ENCODE peak calls at places on chromosomes 6 and 20, in eight cellular contexts. I is SJSA1, J is fibroblast of lung, D is cardiac muscle cell, Z is tibial artery, K is IMR-90, H is upper lobe of right lung, U is pancreas. V is an unnamed sample. For H3K9me3 and H3K36me3, the result is how much of the 10 kb centered on the place peaks cover.

GRCh38 chr6:39823187-39823815 is 31.1 kb downstream of the DAAM2 start:
- DNase-seq in I (no peak), J (no peak), D (peak), Z (peak), K (no peak), H (no peak), U (no peak), V (peak)

GRCh38 chr20:63941282-63942060 is 14.7 kb downstream of the UCKL1 start:
- DNase-seq in I (no peak), J (no peak), D (peak), Z (peak), K (no peak), H (peak), U (no peak), V (peak)

GRCh38 chr6:107077710-107078109 is 37.6 kb downstream of the BEND3 start:
- DNase-seq in I (peak), J (no peak), D (no peak), Z (no peak), K (no peak), H (no peak), U (no peak), V (no peak)

GRCh38 chr6:151335930-151336329 is 55.4 kb downstream of the ZBTB2 start:
- DNase-seq in I (no peak), J (no peak), D (no peak), Z (no peak), K (no peak), H (no peak), U (no peak), V (no peak)

GRCh38 chr6:166032366-166033171 is 135.1 kb downstream of the TBXT start:
- DNase-seq in I (peak), J (peak), D (peak), Z (no peak), K (peak), H (no peak), U (peak), V (peak)

GRCh38 chr6:30219244-30219643 is 6.0 kb upstream of the TRIM26 start:
- DNase-seq in I (peak), J (peak), D (peak), Z (peak), K (peak), H (no peak), U (peak), V (no peak)

GRCh38 chr6:158399040-158399700 is 86.9 kb downstream of the TULP4 start:
- DNase-seq in I (no peak), J (no peak), D (no peak), Z (no peak), K (no peak), H (no peak), U (no peak), V (no peak)

GRCh38 chr6:34021839-34022190 is 124.1 kb downstream of the GRM4 start:
- DNase-seq in I (peak), J (no peak), D (no peak), Z (no peak), K (no peak), H (no peak), U (no peak), V (no peak)

GRCh38 chr6:139147628-139148027 is 12.7 kb downstream of the HECA start:
- DNase-seq in I (no peak), J (no peak), D (no peak), Z (no peak), K (no peak), H (no peak), U (no peak), V (no peak)

GRCh38 chr6:53741417-53741816 is 53.4 kb upstream of the LRRC1 start:
- DNase-seq in I (no peak), J (no peak), D (peak), Z (no peak), K (no peak), H (no peak), U (no peak), V (no peak)

GRCh38 chr6:128336436-128337095 is 183.8 kb downstream of the PTPRK start:
- DNase-seq in I (no peak), J (no peak), D (no peak), Z (no peak), K (peak), H (no peak), U (no peak), V (no peak)

GRCh38 chr20:44035924-44036323 is 121.3 kb downstream of the TOX2 start:
- DNase-seq in I (no peak), J (no peak), D (no peak), Z (no peak), K (no peak), H (peak), U (no peak), V (no peak)

GRCh38 chr6:21922086-21922485 is 328.5 kb downstream of the SOX4 start:
- DNase-seq in I (peak), J (peak), D (no peak), Z (no peak), K (peak), H (no peak), U (no peak), V (no peak)

GRCh38 chr6:36633915-36634314 is 39.8 kb downstream of the SRSF3 start:
- DNase-seq in I (peak), J (peak), D (peak), Z (peak), K (peak), H (peak), U (peak), V (no peak)

GRCh38 chr6:75421316-75422023 is 72.1 kb downstream of the FILIP1 start:
- DNase-seq in I (no peak), J (no peak), D (no peak), Z (no peak), K (peak), H (no peak), U (no peak), V (no peak)

GRCh38 chr6:10586302-10586701 is 65.2 kb downstream of the GCNT2 start:
- DNase-seq in I (no peak), J (peak), D (no peak), Z (no peak), K (no peak), H (no peak), U (no peak), V (no peak)

GRCh38 chr20:37994512-37994911 is 38.7 kb downstream of the TTI1 start:
- DNase-seq in I (peak), J (peak), D (peak), Z (no peak), K (peak), H (peak), U (no peak), V (peak)

GRCh38 chr6:102327697-102328227 is 934.3 kb downstream of the GRIK2 start:
- DNase-seq in I (no peak), J (no peak), D (no peak), Z (no peak), K (no peak), H (peak), U (no peak), V (no peak)

GRCh38 chr20:62795023-62795761 is 1.1 kb upstream of the MRGBP start:
- DNase-seq in I (peak), J (peak), D (peak), Z (peak), K (peak), H (peak), U (peak), V (peak)

GRCh38 chr6:37516920-37517405 is 17.3 kb upstream of the CCDC167 start:
- DNase-seq in I (no peak), J (no peak), D (no peak), Z (no peak), K (no peak), H (no peak), U (no peak), V (no peak)

GRCh38 chr20:62977613-62978558 is 25.4 kb downstream of the SLC17A9 start:
- DNase-seq in I (no peak), J (no peak), D (no peak), Z (no peak), K (no peak), H (no peak), U (no peak), V (no peak)

GRCh38 chr6:34393191-34393967 is 910 bp upstream of the NUDT3 start:
- DNase-seq in I (no peak), J (no peak), D (no peak), Z (no peak), K (no peak), H (no peak), U (no peak), V (no peak)

GRCh38 chr6:14037402-14038277 is 79.9 kb upstream of the CD83 start:
- DNase-seq in I (peak), J (peak), D (peak), Z (no peak), K (peak), H (no peak), U (no peak), V (no peak)

GRCh38 chr6:44010411-44011349 is 116.6 kb downstream of the MRPL14 start:
- DNase-seq in I (peak), J (peak), D (peak), Z (peak), K (peak), H (peak), U (no peak), V (peak)

GRCh38 chr6:127824061-127824460 is 76.8 kb downstream of the THEMIS start:
- DNase-seq in I (no peak), J (no peak), D (no peak), Z (no peak), K (peak), H (no peak), U (no peak), V (no peak)

GRCh38 chr20:51529758-51530157 is 12.8 kb downstream of the NFATC2 start:
- DNase-seq in I (peak), J (no peak), D (no peak), Z (no peak), K (peak), H (no peak), U (no peak), V (no peak)

GRCh38 chr6:142313284-142313683 is 11.5 kb downstream of the ADGRG6 start:
- DNase-seq in I (no peak), J (peak), D (peak), Z (no peak), K (peak), H (no peak), U (no peak), V (no peak)

GRCh38 chr6:131197716-131198115 is 62.4 kb downstream of the AKAP7 start:
- DNase-seq in I (no peak), J (no peak), D (no peak), Z (no peak), K (no peak), H (no peak), U (no peak), V (no peak)

DNA sequence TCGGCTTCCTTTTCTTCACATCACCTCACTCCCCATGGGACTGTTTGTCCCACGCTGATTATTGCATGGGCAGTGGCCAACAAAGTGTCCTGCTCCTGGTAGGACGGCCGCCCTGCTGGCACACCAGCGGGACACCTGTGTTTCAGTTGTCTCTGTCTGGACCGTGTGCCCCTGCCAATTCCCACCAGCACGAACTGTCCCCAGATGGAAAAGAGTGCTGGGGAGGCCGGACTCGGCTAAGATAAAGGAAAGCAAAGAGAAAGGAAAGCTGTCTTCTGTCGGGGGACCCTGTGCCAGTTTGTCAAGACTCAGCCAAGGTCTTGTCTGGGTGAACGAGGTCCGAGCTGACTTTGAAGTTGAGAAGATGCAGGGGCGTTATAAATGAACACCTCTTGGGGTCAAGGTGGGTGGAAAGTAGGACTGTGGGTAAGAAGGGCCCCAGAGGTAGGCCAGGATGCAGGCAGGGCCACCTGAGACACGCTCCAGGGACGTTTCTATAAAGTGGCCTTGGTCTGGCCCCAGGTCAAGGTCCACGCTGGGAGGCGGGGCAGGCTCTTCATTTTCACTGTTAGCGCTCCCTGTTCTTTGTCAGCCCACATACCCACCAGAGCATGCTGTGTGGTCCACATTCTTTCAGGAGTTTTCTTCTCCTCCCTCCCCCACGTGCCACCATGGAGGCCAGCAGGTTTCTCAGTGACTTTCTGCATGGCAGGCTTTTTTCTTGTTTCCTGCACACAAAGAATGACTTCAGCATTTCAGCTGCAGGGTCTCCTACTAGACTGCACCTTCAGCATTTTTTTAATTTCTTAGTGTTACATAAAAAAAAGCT is 57.2 kb downstream of the FAM50B start:
- DNase-seq in I (peak), J (no peak), D (no peak), Z (no peak), K (no peak), H (no peak), U (peak), V (peak)
- H3K9me3 ChIP-seq in I (under half), J (under half), D (under half), Z (under half), K (under half), H (under half), U (under half), V (under half)

GRCh38 chr6:154384196-154384595 is 27.6 kb upstream of the IPCEF1 start:
- DNase-seq in I (no peak), J (no peak), D (no peak), Z (no peak), K (no peak), H (no peak), U (no peak), V (no peak)

GRCh38 chr6:154383273-154383672 is 26.7 kb upstream of the IPCEF1 start:
- DNase-seq in I (no peak), J (no peak), D (no peak), Z (no peak), K (no peak), H (no peak), U (no peak), V (no peak)

GRCh38 chr6:154382707-154383106 is 26.1 kb upstream of the IPCEF1 start:
- DNase-seq in I (no peak), J (peak), D (no peak), Z (no peak), K (no peak), H (no peak), U (no peak), V (no peak)

GRCh38 chr6:154390034-154390433 is 33.4 kb upstream of the IPCEF1 start:
- DNase-seq in I (no peak), J (no peak), D (no peak), Z (no peak), K (no peak), H (no peak), U (no peak), V (no peak)

GRCh38 chr6:154386848-154387717 is 30.5 kb upstream of the IPCEF1 start:
- DNase-seq in I (peak), J (peak), D (peak), Z (no peak), K (peak), H (no peak), U (no peak), V (no peak)
- H3K36me3 ChIP-seq in I (under half), J (under half), D (under half), Z (under half), K (under half), H (under half), U (under half), V (under half)

DNA sequence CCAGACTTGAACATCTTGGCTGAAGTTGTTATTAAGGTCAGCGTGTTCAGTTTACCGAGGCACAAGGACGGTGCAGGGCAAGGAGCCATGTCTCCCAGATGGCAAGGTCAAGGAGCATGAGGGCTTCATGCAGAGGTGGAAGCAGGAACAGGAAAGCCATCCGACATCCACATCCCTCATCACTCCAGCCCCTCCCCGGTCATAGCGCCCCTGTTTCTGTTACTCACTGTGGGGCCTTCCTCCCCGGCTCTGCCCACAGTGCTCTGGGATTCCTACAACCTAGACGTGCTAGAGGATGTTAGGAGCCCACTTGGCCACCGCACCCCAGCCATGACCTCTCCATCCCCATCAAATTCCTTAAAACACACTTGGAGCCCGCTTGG is 146.7 kb downstream of the TTLL2 start:
- DNase-seq in I (no peak), J (no peak), D (no peak), Z (no peak), K (no peak), H (no peak), U (no peak), V (no peak)
- H3K9me3 ChIP-seq in I (under half), J (under half), D (under half), Z (under half), K (under half), H (under half), U (under half), V (under half)

DNA sequence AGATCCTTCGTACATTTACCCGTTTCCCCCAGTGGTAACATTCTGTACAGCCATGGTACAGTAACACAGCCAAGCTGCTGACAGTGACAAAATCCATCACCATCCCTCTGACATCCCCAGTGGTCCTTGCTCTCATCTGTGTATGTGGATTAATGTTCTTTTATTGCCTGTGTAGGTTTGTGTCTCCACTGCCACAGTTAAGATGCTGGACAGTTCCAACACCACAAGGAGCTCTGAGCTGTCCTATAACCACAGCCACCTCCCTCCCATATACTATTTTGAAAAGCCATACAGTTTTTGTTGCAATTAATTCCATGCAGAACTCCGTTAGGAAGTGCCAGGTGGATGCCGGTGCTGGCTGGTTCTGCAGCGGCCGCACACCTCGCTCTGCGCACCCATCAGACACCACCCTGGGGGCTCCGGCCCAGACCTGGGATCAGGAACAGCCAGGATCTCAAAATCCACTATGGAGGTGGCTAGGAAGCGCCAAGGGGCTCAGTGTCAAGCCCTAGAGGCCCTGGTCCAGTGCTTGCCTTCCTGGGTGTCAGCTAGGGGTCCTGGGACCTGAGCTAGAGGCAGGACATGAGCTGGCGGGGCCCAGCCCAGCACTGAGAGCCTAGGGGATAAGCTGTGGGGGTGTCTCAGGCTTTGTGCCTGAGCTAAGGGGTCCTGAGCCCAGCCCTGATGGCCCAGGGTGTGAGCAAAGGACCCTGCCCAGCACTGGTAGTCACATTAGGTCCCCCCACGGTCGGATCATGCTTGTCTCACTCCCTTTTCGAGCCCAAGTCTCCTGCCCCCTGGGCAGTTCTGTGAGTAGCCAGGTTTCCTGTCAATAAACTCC is 93.3 kb upstream of the PMEPA1 start:
- DNase-seq in I (no peak), J (no peak), D (no peak), Z (no peak), K (no peak), H (no peak), U (no peak), V (no peak)
- H3K36me3 ChIP-seq in I (under half), J (under half), D (under half), Z (under half), K (under half), H (under half), U (under half), V (under half)

V was measured in psoas muscle.